ENCODE peak calls at places on chromosome 10, in nine cellular contexts. One of them, this sample, is unnamed.

GRCh38 chr10:31773749-31774148 is 154.9 kb downstream of the ARHGAP12 start:
- DNase-seq in right lobe of liver: no peak
- DNase-seq in psoas muscle: no peak
- DNase-seq in fibroblast of the aortic adventitia: no peak
- DNase-seq in glutamatergic neuron: no peak
- DNase-seq in mammary epithelial cell: no peak
- DNase-seq in heart left ventricle: no peak
- DNase-seq in WERI-Rb-1: no peak
- DNase-seq in AG09319: no peak
- DNase-seq in this sample: no peak

GRCh38 chr10:13087986-13088618 is 11.9 kb upstream of the OPTN start:
- DNase-seq in right lobe of liver: no peak
- DNase-seq in psoas muscle: no peak
- DNase-seq in fibroblast of the aortic adventitia: peak
- DNase-seq in glutamatergic neuron: no peak
- DNase-seq in mammary epithelial cell: peak
- DNase-seq in heart left ventricle: no peak
- DNase-seq in WERI-Rb-1: no peak
- DNase-seq in AG09319: peak
- DNase-seq in this sample: no peak

GRCh38 chr10:116098411-116099019 is 174.5 kb downstream of the GFRA1 start:
- DNase-seq in right lobe of liver: no peak
- DNase-seq in psoas muscle: peak
- DNase-seq in fibroblast of the aortic adventitia: no peak
- DNase-seq in glutamatergic neuron: peak
- DNase-seq in mammary epithelial cell: no peak
- DNase-seq in heart left ventricle: no peak
- DNase-seq in WERI-Rb-1: no peak
- DNase-seq in AG09319: no peak
- DNase-seq in this sample: no peak

GRCh38 chr10:938954-939678 is 7.6 kb upstream of the LARP4B start:
- DNase-seq in right lobe of liver: no peak
- DNase-seq in psoas muscle: no peak
- DNase-seq in fibroblast of the aortic adventitia: peak
- DNase-seq in glutamatergic neuron: no peak
- DNase-seq in mammary epithelial cell: no peak
- DNase-seq in heart left ventricle: no peak
- DNase-seq in WERI-Rb-1: no peak
- DNase-seq in AG09319: no peak
- DNase-seq in this sample: no peak

GRCh38 chr10:98534046-98534445 is 87.3 kb upstream of the HPS1 start:
- DNase-seq in right lobe of liver: no peak
- DNase-seq in psoas muscle: no peak
- DNase-seq in fibroblast of the aortic adventitia: no peak
- DNase-seq in glutamatergic neuron: no peak
- DNase-seq in mammary epithelial cell: no peak
- DNase-seq in heart left ventricle: no peak
- DNase-seq in WERI-Rb-1: no peak
- DNase-seq in AG09319: no peak
- DNase-seq in this sample: no peak

GRCh38 chr10:71985542-71986250 is 21.5 kb downstream of the CHST3 start:
- DNase-seq in right lobe of liver: peak
- DNase-seq in psoas muscle: no peak
- DNase-seq in fibroblast of the aortic adventitia: peak
- DNase-seq in glutamatergic neuron: no peak
- DNase-seq in mammary epithelial cell: no peak
- DNase-seq in heart left ventricle: peak
- DNase-seq in WERI-Rb-1: no peak
- DNase-seq in AG09319: no peak
- DNase-seq in this sample: no peak

GRCh38 chr10:116597543-116597942 is 6.8 kb downstream of the PNLIPRP1 start:
- DNase-seq in right lobe of liver: no peak
- DNase-seq in psoas muscle: no peak
- DNase-seq in fibroblast of the aortic adventitia: no peak
- DNase-seq in glutamatergic neuron: no peak
- DNase-seq in mammary epithelial cell: no peak
- DNase-seq in heart left ventricle: no peak
- DNase-seq in WERI-Rb-1: no peak
- DNase-seq in AG09319: no peak
- DNase-seq in this sample: no peak

GRCh38 chr10:84201244-84201606 is 6.9 kb downstream of the CDHR1 start:
- DNase-seq in right lobe of liver: no peak
- DNase-seq in psoas muscle: no peak
- DNase-seq in fibroblast of the aortic adventitia: no peak
- DNase-seq in glutamatergic neuron: no peak
- DNase-seq in mammary epithelial cell: no peak
- DNase-seq in heart left ventricle: no peak
- DNase-seq in WERI-Rb-1: peak
- DNase-seq in AG09319: no peak
- DNase-seq in this sample: no peak

GRCh38 chr10:48833674-48834073 is 106.0 kb downstream of the LRRC18 start:
- DNase-seq in right lobe of liver: no peak
- DNase-seq in psoas muscle: no peak
- DNase-seq in fibroblast of the aortic adventitia: no peak
- DNase-seq in glutamatergic neuron: no peak
- DNase-seq in mammary epithelial cell: no peak
- DNase-seq in heart left ventricle: no peak
- DNase-seq in WERI-Rb-1: no peak
- DNase-seq in AG09319: no peak
- DNase-seq in this sample: no peak

GRCh38 chr10:77965294-77965693 is 38.7 kb upstream of the DLG5 start:
- DNase-seq in right lobe of liver: no peak
- DNase-seq in psoas muscle: no peak
- DNase-seq in fibroblast of the aortic adventitia: peak
- DNase-seq in glutamatergic neuron: no peak
- DNase-seq in mammary epithelial cell: peak
- DNase-seq in heart left ventricle: no peak
- DNase-seq in WERI-Rb-1: no peak
- DNase-seq in AG09319: peak
- DNase-seq in this sample: no peak

GRCh38 chr10:108078263-108078662 is 913.8 kb upstream of the SORCS1 start:
- DNase-seq in right lobe of liver: no peak
- DNase-seq in psoas muscle: no peak
- DNase-seq in fibroblast of the aortic adventitia: no peak
- DNase-seq in glutamatergic neuron: no peak
- DNase-seq in mammary epithelial cell: no peak
- DNase-seq in heart left ventricle: no peak
- DNase-seq in WERI-Rb-1: no peak
- DNase-seq in AG09319: no peak
- DNase-seq in this sample: no peak

GRCh38 chr10:71286521-71287294 is 32.4 kb upstream of the SLC29A3 start:
- DNase-seq in right lobe of liver: no peak
- DNase-seq in psoas muscle: no peak
- DNase-seq in fibroblast of the aortic adventitia: no peak
- DNase-seq in glutamatergic neuron: no peak
- DNase-seq in mammary epithelial cell: no peak
- DNase-seq in heart left ventricle: no peak
- DNase-seq in WERI-Rb-1: no peak
- DNase-seq in AG09319: no peak
- DNase-seq in this sample: no peak

DNA sequence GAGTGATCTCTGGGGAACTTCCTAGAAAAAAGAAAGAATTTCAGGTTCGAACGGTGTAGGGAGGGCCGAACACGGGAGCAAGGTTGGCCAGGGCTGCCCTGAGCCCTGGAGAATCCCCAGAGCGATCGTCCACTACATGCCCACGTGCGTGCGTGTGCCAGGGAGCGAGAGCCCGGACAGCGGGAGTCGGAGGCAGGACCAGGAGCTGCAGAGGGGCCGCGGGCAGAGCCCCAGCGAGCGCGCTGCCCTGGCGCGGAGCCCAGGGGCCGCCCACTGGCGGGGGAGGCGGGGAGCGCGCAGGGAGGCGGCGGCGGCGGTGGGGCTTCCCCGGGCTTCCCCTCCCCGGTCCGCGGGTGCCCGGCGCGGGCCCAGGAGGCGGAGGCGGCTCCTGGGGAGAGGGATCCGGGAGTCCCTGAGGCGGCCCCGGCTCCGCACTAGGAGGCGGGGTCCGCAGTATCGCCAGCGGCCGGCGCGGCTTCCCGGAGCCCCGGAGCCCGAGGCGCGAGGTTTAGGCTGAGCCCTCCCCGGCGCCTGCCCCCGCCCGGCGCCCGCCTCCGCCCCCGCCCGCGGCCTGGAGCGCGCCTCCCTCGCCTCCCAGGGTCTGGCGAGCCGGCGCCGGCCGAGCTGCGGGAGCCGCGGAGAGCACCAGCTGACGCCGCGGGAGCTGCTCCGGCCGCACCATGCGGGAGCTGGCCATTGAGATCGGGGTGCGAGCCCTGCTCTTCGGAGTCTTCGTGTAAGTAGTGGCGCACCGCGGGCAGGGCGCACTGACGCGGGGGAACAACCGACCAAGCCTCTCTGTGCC is at the start of gene PLPP4:
- DNase-seq in right lobe of liver: no peak
- DNase-seq in psoas muscle: no peak
- DNase-seq in fibroblast of the aortic adventitia: peak
- DNase-seq in glutamatergic neuron: peak
- DNase-seq in mammary epithelial cell: peak
- DNase-seq in heart left ventricle: no peak
- DNase-seq in WERI-Rb-1: peak
- DNase-seq in AG09319: no peak
- DNase-seq in this sample: peak
- TF ChIP-seq CTCF in right lobe of liver: no peak
- TF ChIP-seq CTCF in psoas muscle: no peak
- TF ChIP-seq CTCF in fibroblast of the aortic adventitia: no peak
- TF ChIP-seq CTCF in glutamatergic neuron: no peak
- TF ChIP-seq CTCF in mammary epithelial cell: no peak
- TF ChIP-seq CTCF in heart left ventricle: no peak
- TF ChIP-seq CTCF in WERI-Rb-1: no peak
- TF ChIP-seq CTCF in AG09319: no peak
- TF ChIP-seq CTCF in this sample: no peak

GRCh38 chr10:93980486-93980885 is 13.2 kb upstream of the PLCE1 start:
- DNase-seq in right lobe of liver: no peak
- DNase-seq in psoas muscle: no peak
- DNase-seq in fibroblast of the aortic adventitia: no peak
- DNase-seq in glutamatergic neuron: no peak
- DNase-seq in mammary epithelial cell: no peak
- DNase-seq in heart left ventricle: no peak
- DNase-seq in WERI-Rb-1: no peak
- DNase-seq in AG09319: no peak
- DNase-seq in this sample: no peak

GRCh38 chr10:93973748-93974445 is 19.8 kb upstream of the PLCE1 start:
- DNase-seq in right lobe of liver: no peak
- DNase-seq in psoas muscle: no peak
- DNase-seq in fibroblast of the aortic adventitia: no peak
- DNase-seq in glutamatergic neuron: no peak
- DNase-seq in mammary epithelial cell: no peak
- DNase-seq in heart left ventricle: no peak
- DNase-seq in WERI-Rb-1: no peak
- DNase-seq in AG09319: no peak
- DNase-seq in this sample: no peak

DNA sequence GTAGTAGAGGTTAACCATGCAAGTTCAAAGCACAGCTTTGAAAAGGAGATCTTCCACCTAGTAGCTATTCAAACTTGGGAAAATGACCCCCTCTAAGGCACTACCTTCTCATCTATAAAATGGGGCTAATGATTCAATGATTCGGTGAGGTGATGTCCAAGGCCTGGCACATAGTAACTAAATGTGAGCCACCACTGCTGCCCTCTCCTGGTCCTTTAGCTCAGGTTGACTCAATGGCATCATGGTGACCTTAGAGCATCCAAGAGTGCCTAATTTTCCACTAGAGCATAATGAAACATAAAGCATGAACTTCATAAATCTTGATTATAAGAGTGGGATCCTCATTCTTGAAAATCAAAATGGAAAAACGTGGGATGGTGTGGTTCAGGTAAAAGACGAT is 16.3 kb upstream of the PLCE1 start:
- DNase-seq in right lobe of liver: no peak
- DNase-seq in psoas muscle: no peak
- DNase-seq in fibroblast of the aortic adventitia: no peak
- DNase-seq in glutamatergic neuron: no peak
- DNase-seq in mammary epithelial cell: no peak
- DNase-seq in heart left ventricle: no peak
- DNase-seq in WERI-Rb-1: no peak
- DNase-seq in AG09319: no peak
- DNase-seq in this sample: no peak
- TF ChIP-seq CTCF in right lobe of liver: no peak
- TF ChIP-seq CTCF in psoas muscle: no peak
- TF ChIP-seq CTCF in fibroblast of the aortic adventitia: no peak
- TF ChIP-seq CTCF in glutamatergic neuron: no peak
- TF ChIP-seq CTCF in mammary epithelial cell: no peak
- TF ChIP-seq CTCF in heart left ventricle: no peak
- TF ChIP-seq CTCF in WERI-Rb-1: no peak
- TF ChIP-seq CTCF in AG09319: no peak
- TF ChIP-seq CTCF in this sample: no peak

DNA sequence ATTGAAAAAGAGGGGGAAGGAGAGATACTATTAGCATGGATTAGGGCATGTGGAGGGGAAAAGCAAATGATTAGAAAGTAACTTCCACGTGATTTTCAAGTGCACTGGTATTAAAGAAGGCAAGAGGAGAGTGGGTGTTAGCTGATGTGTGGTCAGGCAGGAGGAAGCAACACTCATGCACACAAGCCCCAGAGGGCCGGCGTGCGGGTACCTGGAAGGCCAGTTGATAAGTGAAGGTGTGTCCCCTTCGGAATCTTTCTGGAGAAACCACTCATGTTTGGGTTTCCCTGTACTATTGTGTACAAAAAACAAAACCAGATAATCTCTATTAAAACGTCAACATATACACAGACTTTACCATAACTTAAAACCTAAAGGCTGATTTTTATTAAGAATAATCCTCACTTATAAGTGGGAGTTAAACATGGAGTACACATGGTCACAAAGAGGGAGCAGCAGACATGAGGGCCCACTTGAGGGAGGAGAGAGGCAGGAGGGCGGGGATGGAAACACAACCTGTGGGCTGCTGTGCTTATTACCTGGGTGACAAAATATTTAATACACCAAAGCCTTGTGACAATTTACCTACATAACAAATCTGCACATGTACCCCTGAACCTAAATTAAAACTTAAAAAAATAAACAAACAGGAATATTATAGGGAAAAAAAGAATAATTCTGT is 98.9 kb downstream of the SVIL start:
- DNase-seq in right lobe of liver: no peak
- DNase-seq in psoas muscle: no peak
- DNase-seq in fibroblast of the aortic adventitia: no peak
- DNase-seq in glutamatergic neuron: no peak
- DNase-seq in mammary epithelial cell: peak
- DNase-seq in heart left ventricle: no peak
- DNase-seq in WERI-Rb-1: no peak
- DNase-seq in AG09319: no peak
- DNase-seq in this sample: peak
- TF ChIP-seq CTCF in right lobe of liver: no peak
- TF ChIP-seq CTCF in psoas muscle: peak
- TF ChIP-seq CTCF in fibroblast of the aortic adventitia: no peak
- TF ChIP-seq CTCF in glutamatergic neuron: peak
- TF ChIP-seq CTCF in mammary epithelial cell: no peak
- TF ChIP-seq CTCF in heart left ventricle: no peak
- TF ChIP-seq CTCF in WERI-Rb-1: no peak
- TF ChIP-seq CTCF in AG09319: no peak
- TF ChIP-seq CTCF in this sample: no peak

DNA sequence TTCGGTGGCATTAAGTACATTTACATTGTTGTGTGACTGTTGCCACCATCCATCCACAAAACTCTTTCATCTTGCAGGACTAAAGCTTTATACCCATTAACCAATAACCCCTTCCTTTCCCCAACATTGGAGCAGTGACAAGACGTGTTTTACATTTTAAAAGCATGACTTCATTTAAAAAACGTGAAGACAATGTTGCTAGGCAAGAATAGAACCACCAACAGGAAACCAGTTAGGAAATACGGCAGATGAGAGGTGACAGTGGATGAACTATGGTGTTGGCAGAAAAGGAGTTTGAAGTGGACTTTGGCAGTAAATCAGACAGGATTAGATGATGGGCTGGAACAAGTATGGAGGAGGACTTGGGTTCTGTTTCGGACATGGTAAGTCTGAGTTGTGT is 17.0 kb downstream of the TMEM236 start:
- DNase-seq in right lobe of liver: no peak
- DNase-seq in psoas muscle: no peak
- DNase-seq in fibroblast of the aortic adventitia: peak
- DNase-seq in glutamatergic neuron: no peak
- DNase-seq in mammary epithelial cell: no peak
- DNase-seq in heart left ventricle: no peak
- DNase-seq in WERI-Rb-1: no peak
- DNase-seq in AG09319: no peak
- DNase-seq in this sample: no peak
- TF ChIP-seq CTCF in right lobe of liver: no peak
- TF ChIP-seq CTCF in psoas muscle: no peak
- TF ChIP-seq CTCF in fibroblast of the aortic adventitia: no peak
- TF ChIP-seq CTCF in glutamatergic neuron: no peak
- TF ChIP-seq CTCF in mammary epithelial cell: no peak
- TF ChIP-seq CTCF in heart left ventricle: no peak
- TF ChIP-seq CTCF in WERI-Rb-1: no peak
- TF ChIP-seq CTCF in AG09319: no peak
- TF ChIP-seq CTCF in this sample: no peak

This sample was measured in lung.